ENCODE peak calls at places on chromosome 15, in six cellular contexts. Z is breast epithelium, F is lower leg skin, R is PC-3, X is cardiac fibroblast, I is endothelial cell. S is an unnamed sample.
A peak's percentile ranks its signal among the peaks of the same experiment; 100 is the strongest.

GRCh38 chr15:70358011-70358819 is 260.5 kb upstream of the TLE3 start:
- DNase-seq in Z (peak; percentile 12), F (peak; percentile 71), R (no peak), X (no peak), I (no peak), S (peak; percentile 77)

GRCh38 chr15:27990411-27991338 is 108.4 kb downstream of the OCA2 start:
- DNase-seq in Z (no peak), F (no peak), R (no peak), X (no peak), I (no peak), S (no peak)

GRCh38 chr15:62135532-62136134 is 29.5 kb downstream of the C2CD4B start:
- DNase-seq in Z (no peak), F (no peak), R (peak; percentile 48), X (peak; percentile 89), I (no peak), S (no peak)

GRCh38 chr15:68389041-68389930 is 42.7 kb downstream of the ITGA11 start:
- DNase-seq in Z (peak; percentile 10), F (peak; percentile 43), R (no peak), X (no peak), I (no peak), S (peak; percentile 70)

GRCh38 chr15:38541046-38541445 is 23.6 kb downstream of the RASGRP1 start:
- DNase-seq in Z (no peak), F (no peak), R (no peak), X (no peak), I (no peak), S (no peak)

GRCh38 chr15:52765779-52766178 is 24.4 kb downstream of the ONECUT1 start:
- DNase-seq in Z (no peak), F (no peak), R (peak; percentile 16), X (peak; percentile 5), I (peak; percentile 62), S (no peak)

GRCh38 chr15:25619761-25620160 is 180.9 kb upstream of the UBE3A start:
- DNase-seq in Z (no peak), F (no peak), R (no peak), X (no peak), I (no peak), S (no peak)

GRCh38 chr15:66387176-66388056 is 704 bp downstream of the MAP2K1 start:
- DNase-seq in Z (peak; percentile 45), F (peak; percentile 94), R (peak; percentile 48), X (peak; percentile 69), I (peak; percentile 44), S (peak; percentile 88)

GRCh38 chr15:62137216-62137884 is 27.7 kb downstream of the C2CD4B start:
- DNase-seq in Z (no peak), F (no peak), R (no peak), X (no peak), I (no peak), S (no peak)

GRCh38 chr15:82877825-82878224 is 68.4 kb downstream of the WHAMM start:
- DNase-seq in Z (no peak), F (no peak), R (no peak), X (no peak), I (no peak), S (no peak)

GRCh38 chr15:67501836-67502461 is 19.0 kb upstream of the C15orf61 start:
- DNase-seq in Z (no peak), F (no peak), R (no peak), X (no peak), I (no peak), S (no peak)

GRCh38 chr15:81199031-81199779 is 2.5 kb downstream of the IL16 start:
- DNase-seq in Z (no peak), F (no peak), R (no peak), X (no peak), I (no peak), S (peak; percentile 77)
- TF ChIP-seq CTCF in Z (no peak), F (no peak), R (no peak), X (no peak), I (no peak), S (no peak)

GRCh38 chr15:77567202-77567601 is 65.5 kb downstream of the LINGO1 start:
- DNase-seq in Z (no peak), F (no peak), R (no peak), X (no peak), I (no peak), S (no peak)

GRCh38 chr15:77566092-77566491 is 66.6 kb downstream of the LINGO1 start:
- DNase-seq in Z (no peak), F (no peak), R (no peak), X (no peak), I (no peak), S (no peak)

GRCh38 chr15:77569647-77570186 is 63.0 kb downstream of the LINGO1 start:
- DNase-seq in Z (no peak), F (no peak), R (no peak), X (peak; percentile 19), I (no peak), S (no peak)

GRCh38 chr15:77568960-77569646 is 63.6 kb downstream of the LINGO1 start:
- DNase-seq in Z (peak; percentile 27), F (no peak), R (no peak), X (peak; percentile 50), I (no peak), S (no peak)

GRCh38 chr15:77568014-77568959 is 64.4 kb downstream of the LINGO1 start:
- DNase-seq in Z (no peak), F (no peak), R (no peak), X (peak; percentile 20), I (no peak), S (no peak)
- TF ChIP-seq CTCF in Z (no peak), F (no peak), R (no peak), X (no peak), I (no peak), S (peak; percentile 33)

DNA sequence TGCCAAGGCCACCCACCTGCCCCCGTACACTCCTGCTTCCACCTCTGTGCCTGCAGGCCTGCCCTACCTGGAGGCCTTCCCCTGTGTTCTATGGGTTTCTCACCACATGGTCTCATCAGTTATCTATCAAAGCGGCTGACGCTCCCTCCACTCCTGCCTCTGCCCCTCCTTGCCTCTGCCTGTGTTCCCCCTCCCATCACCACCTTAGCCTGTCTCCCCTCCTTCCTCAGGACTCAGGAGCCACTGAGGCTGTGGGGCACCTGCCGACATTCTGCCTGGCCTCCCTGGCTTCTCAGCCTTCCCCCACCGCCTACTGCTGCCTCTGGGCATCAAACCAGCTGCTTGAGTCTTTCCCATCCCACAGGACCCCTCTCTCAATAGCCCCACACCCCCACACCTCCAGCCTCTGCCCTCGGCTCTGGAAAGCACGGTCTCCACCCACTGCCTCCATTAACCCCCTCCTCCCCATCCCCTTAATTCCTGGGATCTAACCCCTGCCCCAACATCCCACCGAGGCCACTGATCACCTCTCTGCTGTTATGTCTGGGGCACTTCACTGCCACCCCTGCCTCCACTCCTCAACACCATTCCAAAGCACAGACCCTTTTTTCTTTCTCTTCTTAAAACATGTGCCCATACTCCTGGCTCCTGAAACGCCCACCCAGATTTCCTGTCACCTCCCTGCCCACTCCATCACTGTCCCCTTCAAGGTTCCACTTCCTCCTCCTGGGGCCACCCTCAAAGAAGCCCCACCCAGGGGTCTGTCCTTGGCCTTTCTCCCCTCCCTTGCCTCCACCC is 24.4 kb upstream of the CYP11A1 start:
- DNase-seq in Z (no peak), F (no peak), R (no peak), X (no peak), I (no peak), S (no peak)
- TF ChIP-seq CTCF in Z (no peak), F (no peak), R (no peak), X (no peak), I (no peak), S (no peak)

DNA sequence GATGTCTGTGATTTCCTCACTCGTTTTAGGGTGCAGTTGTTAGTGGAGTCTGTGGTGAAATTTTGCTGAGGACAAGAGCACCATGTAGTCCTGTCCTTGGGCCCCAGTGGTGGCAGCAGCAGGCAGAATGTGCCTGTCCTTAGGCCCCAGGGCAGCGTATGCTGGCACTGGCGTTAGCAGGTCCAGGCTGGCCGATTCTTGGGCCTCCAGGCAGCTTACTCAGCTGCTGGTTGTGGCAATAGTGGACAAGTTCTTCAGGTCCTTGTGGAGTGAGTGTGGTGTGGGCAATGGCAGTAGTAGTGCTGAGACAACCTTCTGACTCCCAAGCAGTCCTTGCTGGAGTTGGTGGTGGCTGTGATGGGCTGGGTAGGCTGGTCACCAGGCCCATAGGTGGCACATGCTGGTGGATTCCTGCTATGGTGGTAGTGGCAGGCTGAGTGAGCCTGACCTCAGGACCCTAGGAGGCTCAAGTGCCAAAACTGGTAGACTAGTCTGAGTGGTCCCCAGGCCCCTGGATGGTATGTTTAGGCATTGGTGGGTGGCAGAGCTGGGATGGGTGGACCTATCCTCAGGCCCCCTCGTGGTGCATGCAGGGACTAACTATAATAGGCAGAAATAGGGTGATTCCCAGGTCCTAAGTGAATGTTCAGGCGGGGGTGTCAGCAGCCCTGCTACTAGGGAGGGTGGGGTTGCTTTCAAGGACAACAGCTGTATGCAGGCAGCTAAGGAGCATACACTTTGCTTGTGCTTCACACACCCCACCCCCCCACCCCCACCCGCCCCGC is 56.3 kb downstream of the TNFAIP8L3 start:
- DNase-seq in Z (no peak), F (no peak), R (no peak), X (no peak), I (no peak), S (no peak)
- TF ChIP-seq CTCF in Z (no peak), F (no peak), R (no peak), X (no peak), I (no peak), S (no peak)

DNA sequence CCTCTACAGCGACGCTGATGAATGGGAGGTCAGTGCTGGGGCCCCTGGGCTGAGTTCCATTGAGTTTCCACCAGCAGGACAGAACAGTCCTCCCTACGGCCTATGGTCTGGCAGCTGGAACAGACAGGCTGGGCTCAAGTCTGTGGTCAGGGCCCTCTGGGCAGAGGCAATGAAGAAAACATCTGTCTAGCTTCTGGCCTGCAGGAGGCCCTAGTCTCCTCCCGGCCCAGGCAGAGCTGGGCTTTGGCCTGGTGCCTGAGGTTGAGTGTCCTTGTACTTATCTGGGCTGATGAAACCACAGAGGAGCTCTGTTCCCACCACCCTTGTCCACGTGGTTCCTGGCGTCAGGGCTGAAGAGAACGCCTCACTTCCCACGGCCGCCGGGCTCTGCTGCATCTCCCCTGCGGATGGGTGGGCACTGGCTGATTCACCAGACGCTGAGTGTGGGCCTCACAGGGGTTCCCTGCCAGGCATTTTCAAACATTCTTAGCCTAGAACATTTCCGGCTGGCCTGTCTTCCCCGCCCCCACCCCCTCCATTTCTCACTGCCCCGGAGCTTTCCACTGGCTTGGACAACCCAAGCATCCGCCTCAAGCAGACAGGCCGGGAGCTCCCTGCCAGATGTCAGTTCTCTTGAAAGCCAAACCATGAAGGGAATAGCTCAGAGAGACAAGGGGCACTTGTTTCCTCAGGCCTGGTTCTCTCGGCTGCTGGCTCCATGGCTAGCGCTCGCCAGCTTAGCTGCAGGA is 20.3 kb downstream of the PPCDC start:
- DNase-seq in Z (peak; percentile 92), F (peak; percentile 98), R (no peak), X (peak; percentile 100), I (no peak), S (peak; percentile 97)
- TF ChIP-seq CTCF in Z (peak; percentile 28), F (no peak), R (peak; percentile 26), X (peak; percentile 72), I (no peak), S (peak; percentile 65)

DNA sequence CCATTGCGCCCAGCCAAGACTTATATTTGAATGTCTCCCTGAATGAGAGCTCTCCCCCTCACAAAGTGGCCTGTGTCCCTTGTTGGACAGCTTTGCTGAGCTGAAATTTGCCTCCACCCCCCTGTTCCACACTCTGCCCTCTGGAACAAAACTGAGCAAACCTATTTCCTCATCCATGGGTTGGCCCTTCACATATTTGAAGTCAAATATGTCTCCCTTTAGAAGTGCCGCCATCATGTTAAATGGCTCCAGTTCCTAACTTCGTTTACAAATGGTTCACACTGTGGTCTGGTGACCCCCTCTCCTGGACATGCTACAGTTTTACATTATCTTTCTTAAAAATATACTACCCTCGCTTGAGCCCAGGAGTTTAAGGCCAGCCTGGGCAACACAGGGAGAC is 4.6 kb downstream of the PLIN1 start:
- DNase-seq in Z (no peak), F (no peak), R (no peak), X (no peak), I (no peak), S (no peak)
- TF ChIP-seq CTCF in Z (no peak), F (no peak), R (no peak), X (no peak), I (no peak), S (no peak)

S was measured in osteocyte.